ENCODE peak calls at places on chromosomes 5 and 9, in six cellular contexts. C is NCI-H2029 treated with DMSO at 0.1 percent for 48 hours; K is effector memory CD4-positive, alpha-beta T cell; I is right lobe of liver; Q is NAMALWA; D is Jurkat, Clone E6-1. T is an unnamed sample.

GRCh38 chr5:177490311-177490991 is 7.0 kb downstream of the PDLIM7 start:
- DNase-seq in C (no peak), K (no peak), I (no peak), Q (no peak), D (no peak), T (no peak)

GRCh38 chr5:127849891-127850290 is 146.7 kb downstream of the CCDC192 start:
- DNase-seq in C (no peak), K (no peak), I (no peak), Q (no peak), D (peak; percentile 42), T (no peak)

GRCh38 chr5:54766748-54767147 is 218.6 kb downstream of the ESM1 start:
- DNase-seq in C (no peak), K (no peak), I (no peak), Q (no peak), D (no peak), T (no peak)

GRCh38 chr5:107418071-107418470 is 252.7 kb downstream of the EFNA5 start:
- DNase-seq in C (no peak), K (no peak), I (no peak), Q (no peak), D (no peak), T (no peak)

GRCh38 chr9:4955836-4956235 is 29.2 kb upstream of the JAK2 start:
- DNase-seq in C (no peak), K (no peak), I (no peak), Q (no peak), D (no peak), T (no peak)

GRCh38 chr9:121601234-121601633 is 50.2 kb upstream of the DAB2IP start:
- DNase-seq in C (no peak), K (no peak), I (no peak), Q (no peak), D (no peak), T (no peak)

GRCh38 chr5:172849636-172850453 is 15.8 kb downstream of the ERGIC1 start:
- DNase-seq in C (no peak), K (no peak), I (no peak), Q (peak; percentile 74), D (no peak), T (no peak)

GRCh38 chr9:14395300-14396082 is 81.5 kb upstream of the NFIB start:
- DNase-seq in C (no peak), K (no peak), I (no peak), Q (no peak), D (no peak), T (no peak)

GRCh38 chr5:39076757-39077475 is 2.7 kb upstream of the RICTOR start:
- DNase-seq in C (no peak), K (no peak), I (no peak), Q (peak; percentile 85), D (no peak), T (peak; percentile 73)

GRCh38 chr5:151740958-151741373 is 17.5 kb downstream of the ATOX1 start:
- DNase-seq in C (no peak), K (no peak), I (no peak), Q (no peak), D (no peak), T (no peak)

GRCh38 chr9:136343884-136344269 is 16.5 kb downstream of the GPSM1 start:
- DNase-seq in C (no peak), K (no peak), I (no peak), Q (no peak), D (no peak), T (no peak)

GRCh38 chr5:164504141-164504772 is 998.8 kb downstream of the MAT2B start:
- DNase-seq in C (peak; percentile 32), K (no peak), I (no peak), Q (peak; percentile 74), D (peak; percentile 49), T (peak; percentile 3)

GRCh38 chr9:92254401-92255337 is 38.8 kb downstream of the IARS1 start:
- DNase-seq in C (no peak), K (no peak), I (no peak), Q (no peak), D (no peak), T (no peak)

GRCh38 chr5:133785182-133785581 is 172.8 kb upstream of the FSTL4 start:
- DNase-seq in C (no peak), K (no peak), I (no peak), Q (no peak), D (no peak), T (no peak)

GRCh38 chr9:88235615-88236014 is 97.3 kb upstream of the SPATA31C2 start:
- DNase-seq in C (no peak), K (no peak), I (no peak), Q (no peak), D (no peak), T (no peak)

GRCh38 chr5:5418764-5419163 is 3.7 kb upstream of the ICE1 start:
- DNase-seq in C (peak; percentile 37), K (no peak), I (no peak), Q (no peak), D (no peak), T (no peak)

GRCh38 chr5:142872795-142873194 is 102.6 kb downstream of the ARHGAP26 start:
- DNase-seq in C (no peak), K (no peak), I (no peak), Q (no peak), D (no peak), T (no peak)

GRCh38 chr9:94135222-94135621 is 51.0 kb downstream of the PTPDC1 start:
- DNase-seq in C (no peak), K (no peak), I (no peak), Q (no peak), D (no peak), T (no peak)

GRCh38 chr5:36395260-36395659 is 93.6 kb upstream of the RANBP3L start:
- DNase-seq in C (no peak), K (no peak), I (no peak), Q (peak; percentile 44), D (no peak), T (no peak)

T was measured in SHP77 treated with DMSO at 0.1 percent for 48 hours.